ENCODE peak calls at places on chromosomes 11 and 22, in eight cellular contexts. One of them, this sample, is unnamed.

GRCh38 chr11:128865490-128865889 is 1.6 kb downstream of the KCNJ1 start:
- DNase-seq in stomach: no peak
- DNase-seq in adrenal gland: no peak
- DNase-seq in neural progenitor cell: no peak
- DNase-seq in IMR-90: peak
- DNase-seq in heart left ventricle: no peak
- DNase-seq in colonic mucosa: no peak
- DNase-seq in endodermal cell: no peak
- DNase-seq in this sample: no peak

GRCh38 chr11:86443415-86443814 is 68.7 kb downstream of the CCDC81 start:
- DNase-seq in stomach: no peak
- DNase-seq in adrenal gland: no peak
- DNase-seq in neural progenitor cell: no peak
- DNase-seq in IMR-90: no peak
- DNase-seq in heart left ventricle: no peak
- DNase-seq in colonic mucosa: no peak
- DNase-seq in endodermal cell: no peak
- DNase-seq in this sample: no peak

GRCh38 chr11:124467376-124468061 is 22.0 kb upstream of the OR8B8 start:
- DNase-seq in stomach: no peak
- DNase-seq in adrenal gland: no peak
- DNase-seq in neural progenitor cell: no peak
- DNase-seq in IMR-90: peak
- DNase-seq in heart left ventricle: no peak
- DNase-seq in colonic mucosa: no peak
- DNase-seq in endodermal cell: no peak
- DNase-seq in this sample: no peak

GRCh38 chr11:70535191-70535971 is 137.1 kb downstream of the CTTN start:
- DNase-seq in stomach: no peak
- DNase-seq in adrenal gland: no peak
- DNase-seq in neural progenitor cell: no peak
- DNase-seq in IMR-90: no peak
- DNase-seq in heart left ventricle: peak
- DNase-seq in colonic mucosa: no peak
- DNase-seq in endodermal cell: no peak
- DNase-seq in this sample: no peak

GRCh38 chr22:50460942-50461341 is 13.9 kb downstream of the SBF1 start:
- DNase-seq in stomach: peak
- DNase-seq in adrenal gland: no peak
- DNase-seq in neural progenitor cell: no peak
- DNase-seq in IMR-90: no peak
- DNase-seq in heart left ventricle: no peak
- DNase-seq in colonic mucosa: peak
- DNase-seq in endodermal cell: no peak
- DNase-seq in this sample: no peak

GRCh38 chr11:28793282-28793738 is 685.1 kb downstream of the METTL15 start:
- DNase-seq in stomach: no peak
- DNase-seq in adrenal gland: no peak
- DNase-seq in neural progenitor cell: peak
- DNase-seq in IMR-90: no peak
- DNase-seq in heart left ventricle: no peak
- DNase-seq in colonic mucosa: no peak
- DNase-seq in endodermal cell: peak
- DNase-seq in this sample: no peak

GRCh38 chr11:72483412-72484186 is 49.3 kb upstream of the CLPB start:
- DNase-seq in stomach: no peak
- DNase-seq in adrenal gland: peak
- DNase-seq in neural progenitor cell: no peak
- DNase-seq in IMR-90: peak
- DNase-seq in heart left ventricle: no peak
- DNase-seq in colonic mucosa: peak
- DNase-seq in endodermal cell: no peak
- DNase-seq in this sample: no peak

GRCh38 chr11:73321342-73322110 is 13.4 kb downstream of the ARHGEF17 start:
- DNase-seq in stomach: no peak
- DNase-seq in adrenal gland: peak
- DNase-seq in neural progenitor cell: no peak
- DNase-seq in IMR-90: peak
- DNase-seq in heart left ventricle: peak
- DNase-seq in colonic mucosa: no peak
- DNase-seq in endodermal cell: no peak
- DNase-seq in this sample: no peak

GRCh38 chr11:128474036-128474874 is 113.1 kb downstream of the ETS1 start:
- DNase-seq in stomach: no peak
- DNase-seq in adrenal gland: no peak
- DNase-seq in neural progenitor cell: peak
- DNase-seq in IMR-90: no peak
- DNase-seq in heart left ventricle: no peak
- DNase-seq in colonic mucosa: no peak
- DNase-seq in endodermal cell: no peak
- DNase-seq in this sample: no peak

GRCh38 chr11:119795231-119795630 is 66.2 kb upstream of the NECTIN1 start:
- DNase-seq in stomach: no peak
- DNase-seq in adrenal gland: no peak
- DNase-seq in neural progenitor cell: no peak
- DNase-seq in IMR-90: peak
- DNase-seq in heart left ventricle: no peak
- DNase-seq in colonic mucosa: no peak
- DNase-seq in endodermal cell: no peak
- DNase-seq in this sample: no peak

GRCh38 chr11:130553306-130553705 is 104.9 kb downstream of the ADAMTS15 start:
- DNase-seq in stomach: no peak
- DNase-seq in adrenal gland: no peak
- DNase-seq in neural progenitor cell: no peak
- DNase-seq in IMR-90: peak
- DNase-seq in heart left ventricle: no peak
- DNase-seq in colonic mucosa: no peak
- DNase-seq in endodermal cell: no peak
- DNase-seq in this sample: no peak

GRCh38 chr11:1199689-1200610 is 22.9 kb upstream of the MUC5B start:
- DNase-seq in stomach: peak
- DNase-seq in adrenal gland: peak
- DNase-seq in neural progenitor cell: no peak
- DNase-seq in IMR-90: no peak
- DNase-seq in heart left ventricle: peak
- DNase-seq in colonic mucosa: no peak
- DNase-seq in endodermal cell: peak
- DNase-seq in this sample: peak

GRCh38 chr22:25447689-25448434 is 116.6 kb upstream of the GRK3 start:
- DNase-seq in stomach: peak
- DNase-seq in adrenal gland: peak
- DNase-seq in neural progenitor cell: peak
- DNase-seq in IMR-90: peak
- DNase-seq in heart left ventricle: peak
- DNase-seq in colonic mucosa: peak
- DNase-seq in endodermal cell: peak
- DNase-seq in this sample: peak

GRCh38 chr22:25827415-25827814 is 85.4 kb downstream of the MYO18B start:
- DNase-seq in stomach: no peak
- DNase-seq in adrenal gland: no peak
- DNase-seq in neural progenitor cell: peak
- DNase-seq in IMR-90: no peak
- DNase-seq in heart left ventricle: no peak
- DNase-seq in colonic mucosa: no peak
- DNase-seq in endodermal cell: no peak
- DNase-seq in this sample: peak

GRCh38 chr22:35622132-35622913 is 5.2 kb upstream of the MB start:
- DNase-seq in stomach: peak
- DNase-seq in adrenal gland: peak
- DNase-seq in neural progenitor cell: peak
- DNase-seq in IMR-90: no peak
- DNase-seq in heart left ventricle: peak
- DNase-seq in colonic mucosa: peak
- DNase-seq in endodermal cell: peak
- DNase-seq in this sample: peak

GRCh38 chr22:28002863-28003565 is 84.0 kb upstream of the PITPNB start:
- DNase-seq in stomach: no peak
- DNase-seq in adrenal gland: no peak
- DNase-seq in neural progenitor cell: no peak
- DNase-seq in IMR-90: no peak
- DNase-seq in heart left ventricle: no peak
- DNase-seq in colonic mucosa: no peak
- DNase-seq in endodermal cell: no peak
- DNase-seq in this sample: no peak

GRCh38 chr11:57982763-57983162 is 40.9 kb upstream of the OR9Q1 start:
- DNase-seq in stomach: no peak
- DNase-seq in adrenal gland: no peak
- DNase-seq in neural progenitor cell: peak
- DNase-seq in IMR-90: no peak
- DNase-seq in heart left ventricle: no peak
- DNase-seq in colonic mucosa: no peak
- DNase-seq in endodermal cell: no peak
- DNase-seq in this sample: no peak

GRCh38 chr11:10930224-10930960 is 72.5 kb upstream of the ZBED5 start:
- DNase-seq in stomach: no peak
- DNase-seq in adrenal gland: peak
- DNase-seq in neural progenitor cell: no peak
- DNase-seq in IMR-90: peak
- DNase-seq in heart left ventricle: peak
- DNase-seq in colonic mucosa: peak
- DNase-seq in endodermal cell: no peak
- DNase-seq in this sample: peak

GRCh38 chr22:21445437-21446127 is 21.6 kb upstream of the TMEM191C start:
- DNase-seq in stomach: peak
- DNase-seq in adrenal gland: no peak
- DNase-seq in neural progenitor cell: no peak
- DNase-seq in IMR-90: no peak
- DNase-seq in heart left ventricle: peak
- DNase-seq in colonic mucosa: no peak
- DNase-seq in endodermal cell: peak
- DNase-seq in this sample: no peak

DNA sequence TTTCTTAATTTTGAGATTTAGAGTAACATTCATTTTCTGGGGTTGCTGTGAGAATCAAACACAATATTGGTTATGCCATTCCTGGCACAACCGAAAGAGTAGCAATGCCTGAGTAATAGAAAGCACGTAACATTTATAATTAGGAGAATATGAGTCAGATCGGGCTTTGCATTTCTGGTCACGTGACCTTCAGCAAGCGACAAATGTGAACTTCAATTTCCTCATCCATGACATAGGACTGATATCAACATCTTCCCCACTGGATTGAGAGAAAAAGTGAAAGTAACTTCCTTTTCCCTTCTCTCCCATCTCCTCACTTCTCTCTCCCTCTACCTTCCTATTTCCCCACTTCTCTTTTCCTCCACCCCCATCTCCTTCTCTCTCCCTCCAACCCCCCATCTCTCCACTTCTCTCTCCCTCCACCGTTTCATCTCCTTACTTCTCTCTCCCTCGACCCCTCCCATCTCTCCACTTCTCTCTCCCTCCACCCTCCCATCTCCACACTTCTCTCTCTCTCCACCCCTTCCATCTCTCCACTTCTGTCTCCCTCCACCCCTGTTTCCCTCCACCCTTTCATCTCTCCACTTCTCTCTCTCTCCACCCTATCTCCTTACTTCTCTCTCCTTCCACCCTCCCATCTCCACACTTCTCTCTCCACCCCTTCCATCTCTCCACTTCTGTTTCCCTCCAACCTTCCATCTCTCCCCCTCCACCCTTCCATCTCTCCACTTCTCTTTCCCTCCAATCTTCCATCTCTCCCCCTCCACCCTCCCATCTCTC is 33.5 kb upstream of the CAT start:
- DNase-seq in stomach: no peak
- DNase-seq in adrenal gland: peak
- DNase-seq in neural progenitor cell: no peak
- DNase-seq in IMR-90: no peak
- DNase-seq in heart left ventricle: no peak
- DNase-seq in colonic mucosa: no peak
- DNase-seq in endodermal cell: no peak
- DNase-seq in this sample: no peak
- H3K4me3 ChIP-seq in stomach: no peak
- H3K4me3 ChIP-seq in adrenal gland: peak
- H3K4me3 ChIP-seq in neural progenitor cell: no peak
- H3K4me3 ChIP-seq in IMR-90: no peak
- H3K4me3 ChIP-seq in heart left ventricle: no peak
- H3K4me3 ChIP-seq in colonic mucosa: no peak
- H3K4me3 ChIP-seq in endodermal cell: no peak
- H3K4me3 ChIP-seq in this sample: no peak

GRCh38 chr22:40153186-40153585 is 24.5 kb upstream of the TNRC6B start:
- DNase-seq in stomach: no peak
- DNase-seq in adrenal gland: no peak
- DNase-seq in neural progenitor cell: no peak
- DNase-seq in IMR-90: no peak
- DNase-seq in heart left ventricle: no peak
- DNase-seq in colonic mucosa: no peak
- DNase-seq in endodermal cell: no peak
- DNase-seq in this sample: peak

GRCh38 chr22:40147388-40148176 is 30.1 kb upstream of the TNRC6B start:
- DNase-seq in stomach: no peak
- DNase-seq in adrenal gland: no peak
- DNase-seq in neural progenitor cell: peak
- DNase-seq in IMR-90: no peak
- DNase-seq in heart left ventricle: no peak
- DNase-seq in colonic mucosa: no peak
- DNase-seq in endodermal cell: peak
- DNase-seq in this sample: no peak
- TF ChIP-seq CTCF in stomach: no peak
- TF ChIP-seq CTCF in adrenal gland: no peak
- TF ChIP-seq CTCF in neural progenitor cell: peak
- TF ChIP-seq CTCF in IMR-90: no peak
- TF ChIP-seq CTCF in heart left ventricle: no peak
- TF ChIP-seq CTCF in colonic mucosa: no peak
- TF ChIP-seq CTCF in endodermal cell: peak
- TF ChIP-seq CTCF in this sample: no peak

GRCh38 chr11:13984616-13985474 is 22.3 kb downstream of the SPON1 start:
- DNase-seq in stomach: no peak
- DNase-seq in adrenal gland: no peak
- DNase-seq in neural progenitor cell: no peak
- DNase-seq in IMR-90: peak
- DNase-seq in heart left ventricle: no peak
- DNase-seq in colonic mucosa: no peak
- DNase-seq in endodermal cell: no peak
- DNase-seq in this sample: no peak

GRCh38 chr11:13983081-13983751 is 20.7 kb downstream of the SPON1 start:
- DNase-seq in stomach: no peak
- DNase-seq in adrenal gland: peak
- DNase-seq in neural progenitor cell: no peak
- DNase-seq in IMR-90: peak
- DNase-seq in heart left ventricle: peak
- DNase-seq in colonic mucosa: peak
- DNase-seq in endodermal cell: no peak
- DNase-seq in this sample: no peak
- H3K27ac ChIP-seq in stomach: peak
- H3K27ac ChIP-seq in adrenal gland: no peak
- H3K27ac ChIP-seq in neural progenitor cell: no peak
- H3K27ac ChIP-seq in IMR-90: peak
- H3K27ac ChIP-seq in heart left ventricle: peak
- H3K27ac ChIP-seq in colonic mucosa: peak
- H3K27ac ChIP-seq in endodermal cell: peak
- H3K27ac ChIP-seq in this sample: no peak

DNA sequence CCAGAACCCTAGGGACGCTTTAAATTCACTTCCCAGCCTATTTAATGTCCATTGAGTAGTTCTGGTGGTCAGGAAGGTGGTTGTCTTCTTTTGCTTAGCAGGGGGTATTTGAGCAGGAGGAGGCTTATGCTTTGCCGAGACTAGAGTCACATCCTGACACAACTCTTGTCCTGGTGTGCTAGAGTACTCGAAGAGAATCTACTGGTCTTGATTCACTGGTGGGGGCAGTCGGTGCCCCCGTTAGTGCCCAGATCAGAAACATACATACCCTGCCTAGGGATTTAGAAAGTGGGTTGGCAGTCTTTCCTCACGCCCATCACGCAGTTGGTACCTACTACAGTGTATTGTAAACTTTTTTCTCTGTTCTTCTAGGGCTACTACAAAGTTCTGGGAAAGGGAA is 2.7 kb downstream of the RPL27A start:
- DNase-seq in stomach: no peak
- DNase-seq in adrenal gland: no peak
- DNase-seq in neural progenitor cell: no peak
- DNase-seq in IMR-90: no peak
- DNase-seq in heart left ventricle: no peak
- DNase-seq in colonic mucosa: no peak
- DNase-seq in endodermal cell: peak
- DNase-seq in this sample: no peak
- H3K4me3 ChIP-seq in stomach: peak
- H3K4me3 ChIP-seq in adrenal gland: no peak
- H3K4me3 ChIP-seq in neural progenitor cell: no peak
- H3K4me3 ChIP-seq in IMR-90: no peak
- H3K4me3 ChIP-seq in heart left ventricle: no peak
- H3K4me3 ChIP-seq in colonic mucosa: no peak
- H3K4me3 ChIP-seq in endodermal cell: peak
- H3K4me3 ChIP-seq in this sample: no peak

This sample was measured in WERI-Rb-1.